ENCODE peak calls at places on chromosomes 7 and 10, in five cellular contexts. Q is GM06990; H is activated gamma-delta T cell treated with Interleukin-2 at 50 U/mL for 16 hours; S is endothelial cell; C is stimulated activated CD4-positive, alpha-beta T cell treated with anti-CD3 and anti-CD28 coated beads, Interleukin-1b, Interleukin-23, amount 100 ng/mL, for 4 hours. I is an unnamed sample.

GRCh38 chr10:113550365-113550764 is 2.5 kb upstream of the HABP2 start:
- DNase-seq in Q (no peak), H (no peak), S (no peak), C (no peak), I (no peak)

GRCh38 chr7:40802497-40802896 is 667.7 kb downstream of the SUGCT start:
- DNase-seq in H (no peak), S (no peak), C (no peak), Q (no peak), I (no peak)

GRCh38 chr10:119177708-119178370 is 773 bp downstream of the PRDX3 start:
- DNase-seq in Q (no peak), H (peak), S (no peak), C (no peak), I (no peak)

GRCh38 chr7:122188785-122189184 is 44.7 kb upstream of the AASS start:
- DNase-seq in C (no peak), Q (no peak), H (no peak), S (no peak), I (no peak)

GRCh38 chr10:83522456-83522855 is 616.9 kb upstream of the GHITM start:
- DNase-seq in H (no peak), C (no peak), S (no peak), Q (no peak), I (no peak)

GRCh38 chr10:58546137-58546536 is 33.5 kb downstream of the BICC1 start:
- DNase-seq in H (no peak), S (no peak), Q (no peak), C (no peak), I (no peak)

GRCh38 chr10:131972474-131973071 is 9.2 kb downstream of the BNIP3 start:
- DNase-seq in Q (no peak), S (no peak), H (no peak), C (no peak), I (no peak)

GRCh38 chr7:98209166-98209920 is 1.9 kb upstream of the BHLHA15 start:
- DNase-seq in H (no peak), C (no peak), Q (no peak), S (no peak), I (no peak)

GRCh38 chr7:157613575-157614322 is 276.9 kb downstream of the DNAJB6 start:
- DNase-seq in H (no peak), Q (no peak), C (no peak), S (no peak), I (no peak)

GRCh38 chr10:570631-571565 is 118.6 kb downstream of the DIP2C start:
- DNase-seq in C (no peak), H (no peak), S (no peak), Q (no peak), I (no peak)

GRCh38 chr7:46015107-46015868 is 94.2 kb upstream of the IGFBP3 start:
- DNase-seq in Q (no peak), H (no peak), S (peak), C (no peak), I (no peak)

GRCh38 chr10:59085641-59086502 is 90.6 kb upstream of the PHYHIPL start:
- DNase-seq in Q (no peak), S (no peak), H (no peak), C (no peak), I (no peak)

GRCh38 chr7:12475362-12476063 is 71.8 kb upstream of the VWDE start:
- DNase-seq in C (no peak), Q (no peak), S (no peak), H (no peak), I (no peak)

GRCh38 chr10:50395279-50395678 is 144.0 kb upstream of the ASAH2 start:
- DNase-seq in S (no peak), Q (no peak), H (no peak), C (no peak), I (no peak)

GRCh38 chr10:128568979-128569378 is 442.8 kb upstream of the MKI67 start:
- DNase-seq in H (no peak), S (no peak), C (no peak), Q (no peak), I (no peak)

GRCh38 chr7:6228865-6229264 is 43.6 kb downstream of the CYTH3 start:
- DNase-seq in C (no peak), Q (peak), S (no peak), H (no peak), I (no peak)

GRCh38 chr10:88728107-88728763 is 22.2 kb downstream of the LIPK start:
- DNase-seq in Q (peak), C (peak), S (peak), H (peak), I (no peak)

GRCh38 chr7:92667816-92668540 is 77.8 kb upstream of the FAM133B start:
- DNase-seq in C (no peak), S (no peak), Q (no peak), H (no peak), I (no peak)

GRCh38 chr10:23037561-23037960 is 57.8 kb upstream of the MSRB2 start:
- DNase-seq in H (no peak), C (no peak), S (no peak), Q (no peak), I (no peak)

GRCh38 chr10:8306685-8307364 is 252.3 kb downstream of the GATA3 start:
- DNase-seq in S (no peak), H (no peak), C (no peak), Q (no peak), I (no peak)

GRCh38 chr10:106795619-106796018 is 368.9 kb downstream of the SORCS1 start:
- DNase-seq in C (no peak), S (peak), H (no peak), Q (peak), I (no peak)

GRCh38 chr7:47809387-47809786 is 138.9 kb downstream of the PKD1L1 start:
- DNase-seq in Q (no peak), S (no peak), C (no peak), H (no peak), I (no peak)

GRCh38 chr10:18254086-18254485 is 113.9 kb downstream of the CACNB2 start:
- DNase-seq in Q (no peak), H (no peak), C (no peak), S (no peak), I (no peak)

GRCh38 chr10:101031128-101031795 is at the start of the genes PDZD7 and SFXN3:
- DNase-seq in Q (peak), H (peak), S (peak), C (peak), I (peak)

GRCh38 chr10:36345770-36346169 is 703.7 kb upstream of the FZD8 start:
- DNase-seq in Q (no peak), H (no peak), S (no peak), C (no peak), I (no peak)

GRCh38 chr7:128888756-128889095 is 21.8 kb downstream of the KCP start:
- DNase-seq in H (no peak), C (no peak), S (no peak), Q (no peak), I (no peak)

GRCh38 chr10:75165684-75166622 is 44.6 kb upstream of the VDAC2 start:
- DNase-seq in C (no peak), H (no peak), S (no peak), Q (peak), I (no peak)

GRCh38 chr7:37216156-37216839 is 232.4 kb downstream of the ELMO1 start:
- DNase-seq in H (no peak), C (no peak), Q (no peak), S (no peak), I (no peak)

GRCh38 chr7:138023618-138024333 is 21.9 kb upstream of the CREB3L2 start:
- DNase-seq in S (no peak), Q (peak), C (no peak), H (no peak), I (no peak)

GRCh38 chr10:128274938-128275337 is 148.7 kb upstream of the MKI67 start:
- DNase-seq in C (no peak), Q (no peak), H (no peak), S (no peak), I (peak)

GRCh38 chr10:36608251-36608650 is 517.1 kb upstream of the ANKRD30A start:
- DNase-seq in S (no peak), H (no peak), Q (no peak), C (no peak), I (no peak)

GRCh38 chr10:101629781-101630419 is 41.8 kb downstream of the DPCD start:
- DNase-seq in Q (no peak), S (no peak), H (no peak), C (no peak), I (no peak)

GRCh38 chr7:143331179-143331825 is 15.4 kb downstream of the CLCN1 start:
- DNase-seq in Q (no peak), C (no peak), H (no peak), S (no peak), I (no peak)

GRCh38 chr7:52854681-52855080 is 180.8 kb upstream of the POM121L12 start:
- DNase-seq in S (no peak), Q (no peak), H (no peak), C (no peak), I (no peak)

GRCh38 chr10:58237014-58237830 is 30.5 kb downstream of the IPMK start:
- DNase-seq in Q (no peak), H (no peak), S (no peak), C (no peak), I (no peak)

GRCh38 chr7:12796397-12797136 is 109.1 kb downstream of the ARL4A start:
- DNase-seq in C (no peak), H (no peak), Q (no peak), S (no peak), I (no peak)

GRCh38 chr10:11573497-11573896 is 38.0 kb downstream of the USP6NL start:
- DNase-seq in Q (peak), C (no peak), S (no peak), H (no peak), I (no peak)

GRCh38 chr7:71566991-71567390 is 435.0 kb downstream of the GALNT17 start:
- DNase-seq in H (no peak), S (no peak), Q (no peak), C (no peak), I (no peak)